ENCODE peak calls at places on chromosomes 3 and 15, in six cellular contexts. One of them, this sample, is unnamed.

GRCh38 chr15:68537097-68537496 is 41.7 kb upstream of the CORO2B start:
- DNase-seq in neuronal stem cell: no peak
- DNase-seq in IMR-90: no peak
- DNase-seq in H1: no peak
- DNase-seq in mesenchymal stem cell: no peak
- DNase-seq in H9: no peak
- DNase-seq in this sample: peak; percentile 53

GRCh38 chr3:70824785-70825184 is 512.3 kb upstream of the MDFIC2 start:
- DNase-seq in H1: no peak
- DNase-seq in H9: no peak
- DNase-seq in IMR-90: peak; percentile 79
- DNase-seq in neuronal stem cell: no peak
- DNase-seq in mesenchymal stem cell: peak; percentile 38
- DNase-seq in this sample: no peak

GRCh38 chr3:175732053-175732452 is 872.9 kb downstream of the NAALADL2 start:
- DNase-seq in neuronal stem cell: no peak
- DNase-seq in mesenchymal stem cell: no peak
- DNase-seq in H9: no peak
- DNase-seq in IMR-90: no peak
- DNase-seq in H1: no peak
- DNase-seq in this sample: no peak

GRCh38 chr3:113628788-113629187 is 67.7 kb downstream of the USF3 start:
- DNase-seq in neuronal stem cell: no peak
- DNase-seq in H1: no peak
- DNase-seq in H9: no peak
- DNase-seq in mesenchymal stem cell: no peak
- DNase-seq in IMR-90: no peak
- DNase-seq in this sample: no peak

GRCh38 chr15:59157840-59158700 is 48.6 kb upstream of the LDHAL6B start:
- DNase-seq in neuronal stem cell: no peak
- DNase-seq in mesenchymal stem cell: no peak
- DNase-seq in H1: no peak
- DNase-seq in IMR-90: no peak
- DNase-seq in H9: no peak
- DNase-seq in this sample: no peak

GRCh38 chr15:40328711-40329240 is 5.3 kb downstream of the INAFM2 start:
- DNase-seq in H9: no peak
- DNase-seq in mesenchymal stem cell: peak; percentile 51
- DNase-seq in H1: no peak
- DNase-seq in neuronal stem cell: no peak
- DNase-seq in IMR-90: no peak
- DNase-seq in this sample: no peak

GRCh38 chr3:74344865-74345264 is 269.6 kb downstream of the CNTN3 start:
- DNase-seq in IMR-90: no peak
- DNase-seq in neuronal stem cell: no peak
- DNase-seq in mesenchymal stem cell: no peak
- DNase-seq in H9: no peak
- DNase-seq in H1: no peak
- DNase-seq in this sample: no peak

GRCh38 chr3:149657796-149658443 is at the start of gene WWTR1:
- DNase-seq in mesenchymal stem cell: peak; percentile 96
- DNase-seq in H9: peak; percentile 97
- DNase-seq in IMR-90: peak; percentile 94
- DNase-seq in H1: peak; percentile 88
- DNase-seq in neuronal stem cell: peak; percentile 81
- DNase-seq in this sample: peak; percentile 98

GRCh38 chr3:25273582-25274171 is 154.4 kb upstream of the RARB start:
- DNase-seq in IMR-90: no peak
- DNase-seq in mesenchymal stem cell: no peak
- DNase-seq in neuronal stem cell: no peak
- DNase-seq in H9: no peak
- DNase-seq in H1: no peak
- DNase-seq in this sample: no peak

GRCh38 chr3:16917256-16917935 is 32.6 kb downstream of the PLCL2 start:
- DNase-seq in IMR-90: peak; percentile 73
- DNase-seq in H9: no peak
- DNase-seq in H1: no peak
- DNase-seq in mesenchymal stem cell: no peak
- DNase-seq in neuronal stem cell: no peak
- DNase-seq in this sample: no peak

GRCh38 chr15:40108061-40108854 is 421 bp downstream of the BMF start:
- DNase-seq in mesenchymal stem cell: peak; percentile 71
- DNase-seq in H9: no peak
- DNase-seq in H1: no peak
- DNase-seq in IMR-90: peak; percentile 55
- DNase-seq in neuronal stem cell: no peak
- DNase-seq in this sample: peak; percentile 70

GRCh38 chr3:2937055-2937454 is 173.1 kb downstream of the IL5RA start:
- DNase-seq in H1: no peak
- DNase-seq in neuronal stem cell: no peak
- DNase-seq in H9: no peak
- DNase-seq in IMR-90: no peak
- DNase-seq in mesenchymal stem cell: no peak
- DNase-seq in this sample: no peak

GRCh38 chr3:185724761-185725160 is 100.1 kb downstream of the IGF2BP2 start:
- DNase-seq in H1: no peak
- DNase-seq in H9: no peak
- DNase-seq in IMR-90: peak; percentile 71
- DNase-seq in mesenchymal stem cell: no peak
- DNase-seq in neuronal stem cell: no peak
- DNase-seq in this sample: peak; percentile 81

GRCh38 chr15:24857777-24858176 is 97.0 kb upstream of the SNRPN start:
- DNase-seq in H9: peak; percentile 73
- DNase-seq in mesenchymal stem cell: peak; percentile 77
- DNase-seq in IMR-90: peak; percentile 61
- DNase-seq in neuronal stem cell: no peak
- DNase-seq in H1: peak; percentile 49
- DNase-seq in this sample: peak; percentile 82
- H2BK15ac ChIP-seq in H9: no peak overlapping the region
- H2BK15ac ChIP-seq in mesenchymal stem cell: no peak overlapping the region
- H2BK15ac ChIP-seq in IMR-90: peak overlapping the region; percentile 68
- H2BK15ac ChIP-seq in neuronal stem cell: no peak overlapping the region
- H2BK15ac ChIP-seq in H1: no peak overlapping the region
- H2BK15ac ChIP-seq in this sample: no peak overlapping the region

GRCh38 chr3:153553605-153553945 is 391.5 kb downstream of the RAP2B start:
- DNase-seq in H1: no peak
- DNase-seq in IMR-90: no peak
- DNase-seq in H9: no peak
- DNase-seq in mesenchymal stem cell: no peak
- DNase-seq in neuronal stem cell: no peak
- DNase-seq in this sample: no peak
- H3K23ac ChIP-seq in H1: no peak overlapping the region
- H3K23ac ChIP-seq in IMR-90: no peak overlapping the region
- H3K23ac ChIP-seq in H9: no peak overlapping the region
- H3K23ac ChIP-seq in mesenchymal stem cell: no peak overlapping the region
- H3K23ac ChIP-seq in neuronal stem cell: no peak overlapping the region
- H3K23ac ChIP-seq in this sample: no peak overlapping the region

DNA sequence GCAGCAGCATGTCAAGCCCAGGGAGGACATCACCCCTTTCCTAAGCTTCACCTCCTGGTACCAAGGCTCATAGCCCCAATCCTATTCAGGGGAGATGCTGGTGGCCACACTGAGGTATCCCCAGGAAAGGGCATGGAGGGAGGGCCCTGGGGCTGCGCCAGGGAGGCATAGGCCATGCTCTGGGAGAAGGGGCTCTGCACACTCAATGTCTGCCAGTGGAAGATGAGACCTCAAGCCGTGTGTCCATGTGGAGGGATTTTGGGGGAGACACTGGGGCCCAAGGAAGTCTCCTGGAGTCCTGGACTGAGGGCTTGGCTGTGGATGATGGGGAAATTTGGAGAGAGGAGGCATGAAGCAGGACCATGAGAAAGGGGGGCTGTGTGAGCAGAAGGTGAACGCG is 21.2 kb upstream of the PRR23E start:
- DNase-seq in H9: peak; percentile 10
- DNase-seq in IMR-90: no peak
- DNase-seq in neuronal stem cell: no peak
- DNase-seq in mesenchymal stem cell: no peak
- DNase-seq in H1: peak; percentile 23
- DNase-seq in this sample: no peak
- H2BK15ac ChIP-seq in H9: no peak overlapping the region
- H2BK15ac ChIP-seq in IMR-90: no peak overlapping the region
- H2BK15ac ChIP-seq in neuronal stem cell: no peak overlapping the region
- H2BK15ac ChIP-seq in mesenchymal stem cell: no peak overlapping the region
- H2BK15ac ChIP-seq in H1: no peak overlapping the region
- H2BK15ac ChIP-seq in this sample: no peak overlapping the region

GRCh38 chr3:69207036-69207435 is 84.6 kb upstream of the LMOD3 start:
- DNase-seq in neuronal stem cell: no peak
- DNase-seq in H1: no peak
- DNase-seq in H9: no peak
- DNase-seq in mesenchymal stem cell: no peak
- DNase-seq in IMR-90: no peak
- DNase-seq in this sample: no peak

GRCh38 chr3:69212411-69213160 is 90.2 kb upstream of the LMOD3 start:
- DNase-seq in mesenchymal stem cell: peak; percentile 88
- DNase-seq in neuronal stem cell: no peak
- DNase-seq in H9: no peak
- DNase-seq in IMR-90: peak; percentile 62
- DNase-seq in H1: no peak
- DNase-seq in this sample: no peak

GRCh38 chr3:69214241-69214640 is 91.8 kb upstream of the LMOD3 start:
- DNase-seq in IMR-90: no peak
- DNase-seq in H1: no peak
- DNase-seq in mesenchymal stem cell: no peak
- DNase-seq in H9: no peak
- DNase-seq in neuronal stem cell: no peak
- DNase-seq in this sample: no peak

GRCh38 chr3:69209413-69209812 is 87.0 kb upstream of the LMOD3 start:
- DNase-seq in H9: no peak
- DNase-seq in mesenchymal stem cell: no peak
- DNase-seq in IMR-90: no peak
- DNase-seq in H1: no peak
- DNase-seq in neuronal stem cell: no peak
- DNase-seq in this sample: no peak

DNA sequence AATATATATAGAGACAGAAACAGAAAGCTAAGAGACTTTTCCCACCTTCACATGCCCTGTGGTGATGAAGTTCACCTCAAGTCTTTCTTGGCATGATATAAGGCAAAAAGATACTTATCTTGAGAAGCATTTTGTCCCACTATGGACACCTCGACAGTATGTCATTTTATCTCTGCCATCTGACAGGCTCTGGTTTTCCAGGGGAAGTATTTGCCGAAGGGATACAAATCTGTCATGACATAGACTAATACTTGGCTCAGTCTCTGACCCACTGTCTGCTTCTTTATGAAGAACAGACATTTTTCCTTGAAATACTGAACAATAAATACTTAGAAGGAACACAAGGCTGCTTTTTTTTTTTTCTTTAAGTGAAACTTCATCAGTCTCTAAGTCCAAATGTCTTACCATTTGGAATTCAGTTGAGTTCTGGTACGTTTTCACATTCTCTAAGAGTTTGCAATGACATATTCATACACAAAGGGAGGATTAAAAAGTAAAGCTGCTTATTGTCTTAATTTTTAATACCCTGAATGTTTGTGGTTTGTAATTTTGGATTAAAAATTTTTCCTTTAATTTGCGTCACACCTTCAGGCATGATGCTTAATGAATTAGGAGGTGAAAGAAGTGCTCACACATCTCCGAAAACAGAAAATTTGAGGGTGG is 87.8 kb upstream of the LMOD3 start:
- DNase-seq in neuronal stem cell: no peak
- DNase-seq in H9: no peak
- DNase-seq in mesenchymal stem cell: no peak
- DNase-seq in H1: no peak
- DNase-seq in IMR-90: no peak
- DNase-seq in this sample: no peak
- H3K23ac ChIP-seq in neuronal stem cell: no peak overlapping the region
- H3K23ac ChIP-seq in H9: no peak overlapping the region
- H3K23ac ChIP-seq in mesenchymal stem cell: no peak overlapping the region
- H3K23ac ChIP-seq in H1: no peak overlapping the region
- H3K23ac ChIP-seq in IMR-90: no peak overlapping the region
- H3K23ac ChIP-seq in this sample: no peak overlapping the region

GRCh38 chr15:92503458-92503857 is 109.8 kb downstream of the ST8SIA2 start:
- DNase-seq in H9: no peak
- DNase-seq in mesenchymal stem cell: no peak
- DNase-seq in IMR-90: no peak
- DNase-seq in neuronal stem cell: no peak
- DNase-seq in H1: no peak
- DNase-seq in this sample: no peak
- H2BK15ac ChIP-seq in H9: no peak overlapping the region
- H2BK15ac ChIP-seq in mesenchymal stem cell: no peak overlapping the region
- H2BK15ac ChIP-seq in IMR-90: no peak overlapping the region
- H2BK15ac ChIP-seq in neuronal stem cell: no peak overlapping the region
- H2BK15ac ChIP-seq in H1: no peak overlapping the region
- H2BK15ac ChIP-seq in this sample: no peak overlapping the region

DNA sequence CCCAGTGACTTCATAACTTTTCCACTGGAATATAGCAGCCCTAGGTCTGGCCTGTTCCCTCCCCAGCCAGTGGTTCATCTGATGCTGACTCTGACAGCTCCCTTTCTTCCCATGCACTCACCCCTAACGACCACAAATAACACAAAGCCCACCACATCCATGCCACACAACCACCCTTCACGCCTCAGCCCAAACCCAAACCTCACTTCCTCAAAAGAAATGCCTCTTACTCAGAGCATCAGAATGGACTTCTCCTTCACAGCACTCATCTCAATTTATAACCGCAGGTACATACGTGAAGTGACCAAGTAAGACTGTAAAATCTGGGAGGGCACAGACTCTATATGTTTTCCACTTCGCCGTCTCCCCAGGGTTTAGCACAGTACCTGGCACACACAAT is 1.1 kb downstream of the RBSN start:
- DNase-seq in IMR-90: no peak
- DNase-seq in neuronal stem cell: no peak
- DNase-seq in H1: no peak
- DNase-seq in H9: no peak
- DNase-seq in mesenchymal stem cell: peak; percentile 36
- DNase-seq in this sample: no peak
- H3K23ac ChIP-seq in IMR-90: peak overlapping the region; percentile 33
- H3K23ac ChIP-seq in neuronal stem cell: no peak overlapping the region
- H3K23ac ChIP-seq in H1: no peak overlapping the region
- H3K23ac ChIP-seq in H9: no peak overlapping the region
- H3K23ac ChIP-seq in mesenchymal stem cell: no peak overlapping the region
- H3K23ac ChIP-seq in this sample: no peak overlapping the region